ENCODE peak calls at places on chromosomes 6 and 20, in seven cellular contexts. U is colonic mucosa, J is body of pancreas, Y is OCI-LY7, E is transverse colon, N is pancreas, R is uterus. X is an unnamed sample.

GRCh38 chr6:55679503-55679902 is 100.5 kb upstream of the HMGCLL1 start:
- DNase-seq in U (no peak), J (no peak), Y (no peak), E (no peak), N (no peak), R (no peak), X (no peak)

GRCh38 chr20:63232235-63233060 is 3.3 kb upstream of the BIRC7 start:
- DNase-seq in U (no peak), J (no peak), Y (no peak), E (no peak), N (no peak), R (no peak), X (peak)

GRCh38 chr6:38100380-38100779 is 280.9 kb downstream of the ZFAND3 start:
- DNase-seq in U (no peak), J (no peak), Y (no peak), E (no peak), N (no peak), R (no peak), X (no peak)

GRCh38 chr6:16333580-16333979 is 95.2 kb downstream of the GMPR start:
- DNase-seq in U (no peak), J (no peak), Y (no peak), E (no peak), N (no peak), R (no peak), X (peak)

GRCh38 chr20:50267041-50267865 is 76.6 kb downstream of the CEBPB start:
- DNase-seq in U (peak), J (peak), Y (no peak), E (peak), N (peak), R (no peak), X (peak)

GRCh38 chr20:1402149-1402548 is 9.3 kb upstream of the FKBP1A start:
- DNase-seq in U (no peak), J (no peak), Y (no peak), E (no peak), N (no peak), R (no peak), X (no peak)

GRCh38 chr6:163585932-163586437 is 171.5 kb downstream of the QKI start:
- DNase-seq in U (no peak), J (no peak), Y (no peak), E (no peak), N (no peak), R (peak), X (peak)

GRCh38 chr6:118650500-118651281 is 700 bp downstream of the CEP85L start:
- DNase-seq in U (peak), J (peak), Y (peak), E (peak), N (peak), R (peak), X (peak)

GRCh38 chr20:19815553-19815991 is 57.5 kb downstream of the RIN2 start:
- DNase-seq in U (no peak), J (no peak), Y (peak), E (no peak), N (no peak), R (peak), X (peak)

GRCh38 chr6:119542037-119542436 is 192.5 kb upstream of the MAN1A1 start:
- DNase-seq in U (no peak), J (no peak), Y (no peak), E (no peak), N (no peak), R (no peak), X (no peak)

GRCh38 chr6:116011520-116011919 is 49.2 kb downstream of the FRK start:
- DNase-seq in U (peak), J (no peak), Y (no peak), E (peak), N (no peak), R (no peak), X (no peak)

GRCh38 chr20:32203556-32204484 is 3.7 kb downstream of the PLAGL2 start:
- DNase-seq in U (no peak), J (peak), Y (no peak), E (peak), N (no peak), R (peak), X (peak)

GRCh38 chr20:43583982-43584432 is 6.7 kb upstream of the IFT52 start:
- DNase-seq in U (peak), J (peak), Y (no peak), E (peak), N (peak), R (peak), X (peak)

GRCh38 chr6:15451738-15452137 is 205.9 kb downstream of the JARID2 start:
- DNase-seq in U (no peak), J (no peak), Y (no peak), E (no peak), N (no peak), R (no peak), X (no peak)

GRCh38 chr6:37177083-37177949 is 7.4 kb downstream of the PIM1 start:
- DNase-seq in U (no peak), J (no peak), Y (peak), E (no peak), N (no peak), R (no peak), X (no peak)

GRCh38 chr6:82331031-82331773 is 32.4 kb upstream of the TPBG start:
- DNase-seq in U (no peak), J (no peak), Y (no peak), E (no peak), N (no peak), R (no peak), X (peak)
- TF ChIP-seq CTCF in U (no peak), J (no peak), Y (no peak), E (no peak), N (no peak), R (no peak), X (peak)

GRCh38 chr6:134173007-134173690 is 120.7 kb upstream of the SLC2A12 start:
- DNase-seq in U (no peak), J (no peak), Y (no peak), E (no peak), N (no peak), R (no peak), X (peak)
- H3K4me3 ChIP-seq in U (peak), J (peak), Y (peak), E (peak), N (peak), R (peak), X (peak)

GRCh38 chr6:132765560-132765959 is 7.9 kb upstream of the VNN2 start:
- DNase-seq in U (no peak), J (no peak), Y (no peak), E (no peak), N (no peak), R (no peak), X (no peak)

GRCh38 chr6:132764370-132764769 is 6.7 kb upstream of the VNN2 start:
- DNase-seq in U (no peak), J (peak), Y (no peak), E (no peak), N (peak), R (peak), X (peak)

GRCh38 chr6:132763269-132763668 is 5.6 kb upstream of the VNN2 start:
- DNase-seq in U (peak), J (no peak), Y (peak), E (peak), N (no peak), R (no peak), X (no peak)

GRCh38 chr6:132768051-132768517 is 10.4 kb upstream of the VNN2 start:
- DNase-seq in U (peak), J (peak), Y (peak), E (peak), N (peak), R (no peak), X (peak)
- TF ChIP-seq CTCF in U (peak), J (peak), Y (peak), E (peak), N (no peak), R (no peak), X (peak)

GRCh38 chr6:30127238-30128093 is 8.5 kb upstream of the TRIM40 start:
- DNase-seq in U (peak), J (no peak), Y (no peak), E (no peak), N (no peak), R (no peak), X (no peak)
- H3K4me3 ChIP-seq in U (no peak), J (no peak), Y (no peak), E (no peak), N (no peak), R (no peak), X (no peak)

DNA sequence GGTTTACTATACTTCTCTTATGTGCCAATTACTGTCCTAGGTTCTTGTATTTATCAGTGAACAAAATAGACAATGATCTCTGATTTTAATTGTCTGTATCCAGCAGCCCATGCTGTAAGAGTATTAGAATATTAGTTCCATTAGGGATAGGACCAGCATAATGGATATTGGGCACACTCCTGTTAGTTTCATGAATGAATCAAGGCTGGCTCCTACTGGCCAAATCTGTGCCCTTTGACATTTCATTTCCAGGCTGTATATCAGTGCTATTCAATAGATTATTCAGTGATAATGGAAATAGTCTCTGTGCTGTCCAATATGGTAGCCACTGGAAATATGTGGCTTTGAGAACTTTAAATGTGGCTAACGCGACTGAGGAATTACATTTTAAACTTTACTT is 1007.9 kb upstream of the FLRT3 start:
- DNase-seq in U (no peak), J (no peak), Y (no peak), E (no peak), N (no peak), R (no peak), X (no peak)
- TF ChIP-seq CTCF in U (no peak), J (no peak), Y (no peak), E (no peak), N (no peak), R (no peak), X (no peak)

DNA sequence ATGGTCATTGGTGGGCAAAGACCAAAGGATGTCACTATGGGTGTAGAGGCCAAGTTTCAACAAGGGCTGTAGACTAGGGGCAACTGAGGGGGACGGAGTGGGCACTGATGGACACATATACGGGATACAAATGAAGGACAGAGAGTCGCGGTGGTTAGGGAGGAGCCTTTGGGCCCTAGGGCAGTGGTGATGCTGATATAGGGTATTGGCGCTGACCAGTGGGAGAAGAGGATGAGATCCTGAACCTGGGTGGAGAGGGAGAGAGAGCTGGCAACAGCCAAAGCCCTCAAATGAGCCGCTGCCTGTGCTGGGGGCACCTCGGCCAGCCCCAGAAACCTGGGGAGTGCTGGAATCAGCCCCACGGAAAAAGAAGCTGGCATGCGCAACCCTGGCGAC is 1.6 kb downstream of the CDH22 start:
- DNase-seq in U (no peak), J (no peak), Y (no peak), E (no peak), N (no peak), R (no peak), X (no peak)
- H3K4me3 ChIP-seq in U (no peak), J (no peak), Y (no peak), E (no peak), N (no peak), R (no peak), X (no peak)

DNA sequence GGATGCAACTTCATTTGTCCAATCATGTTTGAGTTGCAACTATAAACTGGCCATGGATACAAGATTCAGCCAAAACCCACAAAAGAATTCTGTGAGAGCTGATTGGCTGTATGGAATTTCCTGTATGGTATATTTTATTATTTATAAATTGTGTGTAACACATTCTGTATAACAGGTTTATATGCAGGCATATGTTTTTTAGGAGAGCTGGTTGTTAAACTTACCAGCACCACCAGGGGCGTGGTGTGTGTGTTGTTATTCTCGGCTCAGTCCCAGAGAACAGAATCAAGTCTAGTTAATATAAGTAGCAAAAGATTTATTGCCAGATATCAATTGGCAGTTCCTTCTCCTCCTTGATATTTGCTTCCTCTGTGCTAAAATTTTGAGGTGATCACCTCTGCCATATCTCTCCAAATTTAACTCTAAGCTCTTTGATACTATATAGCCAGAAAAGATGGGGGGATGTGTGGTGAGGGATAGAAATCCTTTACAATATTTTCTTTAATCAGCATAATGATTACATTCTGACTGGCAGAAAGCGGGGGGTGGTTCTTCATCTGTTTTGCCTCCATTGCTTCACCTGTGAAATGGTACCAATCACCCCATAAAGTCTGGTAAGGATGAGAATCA is 22.9 kb downstream of the CNBD2 start:
- DNase-seq in U (no peak), J (peak), Y (peak), E (peak), N (peak), R (no peak), X (peak)
- TF ChIP-seq CTCF in U (peak), J (peak), Y (peak), E (peak), N (no peak), R (peak), X (peak)